ENCODE peak calls at places on chromosome 15, in ten cellular contexts. O is HepG2, Q is transverse colon, R is suprapubic skin, C is A549, F is tibial nerve, E is sigmoid colon, T is esophagus muscularis mucosa, N is SK-N-SH, G is upper lobe of left lung. K is an unnamed sample.

GRCh38 chr15:51499379-51499976 is 123.1 kb downstream of the DMXL2 start:
- DNase-seq in O (peak), Q (no peak), R (no peak), C (peak), F (no peak), E (no peak), T (no peak), N (peak), G (no peak), K (no peak)

GRCh38 chr15:63107895-63108546 is 13.6 kb upstream of the LACTB start:
- DNase-seq in O (peak), Q (peak), R (no peak), C (peak), F (peak), E (no peak), T (no peak), N (no peak), G (no peak), K (peak)

GRCh38 chr15:36161781-36162212 is 417.6 kb upstream of the CDIN1 start:
- DNase-seq in O (no peak), Q (no peak), R (peak), C (no peak), F (peak), E (peak), T (no peak), N (no peak), G (no peak), K (no peak)

GRCh38 chr15:33086500-33087141 is 107.9 kb downstream of the FMN1 start:
- DNase-seq in O (peak), Q (no peak), R (no peak), C (peak), F (no peak), E (no peak), T (no peak), N (peak), G (no peak), K (no peak)

GRCh38 chr15:78415284-78415683 is 22.7 kb upstream of the IREB2 start:
- DNase-seq in O (no peak), Q (no peak), R (no peak), C (peak), F (no peak), E (peak), T (no peak), N (no peak), G (no peak), K (no peak)

GRCh38 chr15:75431682-75432081 is 19.8 kb downstream of the SIN3A start:
- DNase-seq in O (no peak), Q (no peak), R (no peak), C (no peak), F (no peak), E (no peak), T (no peak), N (no peak), G (no peak), K (no peak)

GRCh38 chr15:62524848-62525247 is 359.8 kb upstream of the C2CD4B start:
- DNase-seq in O (no peak), Q (no peak), R (no peak), C (no peak), F (no peak), E (no peak), T (no peak), N (no peak), G (no peak), K (no peak)

GRCh38 chr15:47135279-47135678 is 582.0 kb upstream of the SEMA6D start:
- DNase-seq in O (no peak), Q (no peak), R (no peak), C (no peak), F (no peak), E (no peak), T (no peak), N (no peak), G (no peak), K (no peak)

GRCh38 chr15:67809441-67809840 is 15.9 kb upstream of the SKOR1 start:
- DNase-seq in O (no peak), Q (no peak), R (peak), C (no peak), F (no peak), E (peak), T (no peak), N (no peak), G (no peak), K (no peak)

GRCh38 chr15:78930577-78931388 is 14.1 kb downstream of the CTSH start:
- DNase-seq in O (no peak), Q (no peak), R (no peak), C (peak), F (no peak), E (peak), T (no peak), N (peak), G (no peak), K (no peak)

GRCh38 chr15:76203346-76203745 is 107.9 kb downstream of the ETFA start:
- DNase-seq in O (no peak), Q (no peak), R (no peak), C (no peak), F (no peak), E (no peak), T (no peak), N (no peak), G (no peak), K (no peak)

GRCh38 chr15:22265961-22266360 is 185.6 kb downstream of the OR4M2 start:
- DNase-seq in O (no peak), Q (no peak), R (no peak), C (no peak), F (no peak), E (no peak), T (no peak), N (no peak), G (no peak), K (no peak)

GRCh38 chr15:28931828-28932227 is 46.1 kb downstream of the APBA2 start:
- DNase-seq in O (no peak), Q (no peak), R (no peak), C (no peak), F (no peak), E (peak), T (no peak), N (no peak), G (no peak), K (no peak)

GRCh38 chr15:28114721-28115622 is 15.9 kb upstream of the OCA2 start:
- DNase-seq in O (no peak), Q (no peak), R (no peak), C (no peak), F (no peak), E (peak), T (no peak), N (no peak), G (no peak), K (no peak)

GRCh38 chr15:66878761-66879160 is 176.7 kb downstream of the SMAD6 start:
- DNase-seq in O (no peak), Q (no peak), R (no peak), C (no peak), F (no peak), E (no peak), T (peak), N (no peak), G (no peak), K (no peak)

GRCh38 chr15:58639992-58640391 is 109.5 kb downstream of the ADAM10 start:
- DNase-seq in O (no peak), Q (no peak), R (no peak), C (no peak), F (no peak), E (no peak), T (no peak), N (no peak), G (no peak), K (no peak)

GRCh38 chr15:39354188-39354587 is 226.7 kb upstream of the THBS1 start:
- DNase-seq in O (no peak), Q (no peak), R (no peak), C (no peak), F (no peak), E (no peak), T (no peak), N (no peak), G (no peak), K (no peak)

GRCh38 chr15:33581032-33581431 is 270.3 kb downstream of the RYR3 start:
- DNase-seq in O (no peak), Q (no peak), R (no peak), C (no peak), F (no peak), E (no peak), T (no peak), N (no peak), G (no peak), K (peak)

GRCh38 chr15:71329509-71330260 is 214.4 kb downstream of the THSD4 start:
- DNase-seq in O (no peak), Q (peak), R (no peak), C (no peak), F (peak), E (no peak), T (no peak), N (no peak), G (no peak), K (no peak)

GRCh38 chr15:76011611-76012010 is 613 bp downstream of the NRG4 start:
- DNase-seq in O (no peak), Q (no peak), R (no peak), C (no peak), F (no peak), E (no peak), T (no peak), N (no peak), G (no peak), K (no peak)

GRCh38 chr15:42996871-42997270 is 76.3 kb upstream of the TTBK2 start:
- DNase-seq in O (no peak), Q (no peak), R (no peak), C (no peak), F (no peak), E (no peak), T (no peak), N (no peak), G (no peak), K (no peak)

GRCh38 chr15:71800835-71801745 is 9.3 kb upstream of the NR2E3 start:
- DNase-seq in O (peak), Q (peak), R (no peak), C (peak), F (peak), E (no peak), T (no peak), N (peak), G (no peak), K (no peak)

GRCh38 chr15:88678755-88679154 is 39.9 kb downstream of the ISG20 start:
- DNase-seq in O (no peak), Q (no peak), R (no peak), C (no peak), F (no peak), E (no peak), T (peak), N (no peak), G (no peak), K (no peak)

GRCh38 chr15:47715856-47716445 is 1.4 kb upstream of the SEMA6D start:
- DNase-seq in O (no peak), Q (no peak), R (no peak), C (no peak), F (no peak), E (no peak), T (no peak), N (no peak), G (no peak), K (peak)

GRCh38 chr15:36358094-36358961 is 221.1 kb upstream of the CDIN1 start:
- DNase-seq in O (no peak), Q (no peak), R (no peak), C (no peak), F (no peak), E (no peak), T (no peak), N (no peak), G (no peak), K (no peak)

GRCh38 chr15:76057332-76058000 is 2.3 kb upstream of the TMEM266 start:
- DNase-seq in O (peak), Q (peak), R (no peak), C (peak), F (peak), E (no peak), T (no peak), N (peak), G (no peak), K (no peak)

GRCh38 chr15:90911906-90912769 is 9.0 kb downstream of the MAN2A2 start:
- DNase-seq in O (no peak), Q (no peak), R (no peak), C (no peak), F (no peak), E (no peak), T (no peak), N (no peak), G (no peak), K (no peak)

GRCh38 chr15:70490838-70491155 is 272.6 kb downstream of the UACA start:
- DNase-seq in O (no peak), Q (no peak), R (no peak), C (no peak), F (no peak), E (no peak), T (no peak), N (no peak), G (no peak), K (no peak)

GRCh38 chr15:25333049-25333448 is 105.8 kb downstream of the UBE3A start:
- DNase-seq in O (no peak), Q (peak), R (no peak), C (no peak), F (no peak), E (no peak), T (no peak), N (no peak), G (no peak), K (no peak)

GRCh38 chr15:36331531-36332275 is 247.7 kb upstream of the CDIN1 start:
- DNase-seq in O (no peak), Q (no peak), R (no peak), C (no peak), F (no peak), E (no peak), T (no peak), N (no peak), G (no peak), K (no peak)

GRCh38 chr15:89377842-89378698 is 43.4 kb upstream of the POLG start:
- DNase-seq in O (no peak), Q (no peak), R (no peak), C (no peak), F (no peak), E (no peak), T (no peak), N (no peak), G (peak), K (no peak)

GRCh38 chr15:74399511-74400312 is 32.3 kb upstream of the CYP11A1 start:
- DNase-seq in O (no peak), Q (peak), R (no peak), C (no peak), F (no peak), E (no peak), T (no peak), N (no peak), G (no peak), K (no peak)

GRCh38 chr15:74053941-74054529 is 28.3 kb downstream of the GOLGA6A start:
- DNase-seq in O (peak), Q (peak), R (peak), C (peak), F (peak), E (peak), T (peak), N (peak), G (peak), K (peak)

GRCh38 chr15:88021601-88022000 is 234.9 kb downstream of the NTRK3 start:
- DNase-seq in O (no peak), Q (no peak), R (no peak), C (no peak), F (no peak), E (no peak), T (no peak), N (no peak), G (no peak), K (no peak)

GRCh38 chr15:55799287-55800212 is 56.6 kb upstream of the PRTG start:
- DNase-seq in O (peak), Q (peak), R (no peak), C (peak), F (peak), E (no peak), T (no peak), N (peak), G (no peak), K (no peak)

GRCh38 chr15:60370804-60371700 is 26.7 kb downstream of the ANXA2 start:
- DNase-seq in O (peak), Q (peak), R (peak), C (peak), F (peak), E (peak), T (no peak), N (no peak), G (no peak), K (peak)

GRCh38 chr15:34721802-34722795 is 32.7 kb downstream of the GJD2 start:
- DNase-seq in O (peak), Q (no peak), R (peak), C (peak), F (peak), E (peak), T (no peak), N (peak), G (peak), K (no peak)
- H3K4me3 ChIP-seq in O (no peak), Q (no peak), R (peak), C (peak), F (peak), E (peak), T (peak), N (peak), G (no peak), K (no peak)

DNA sequence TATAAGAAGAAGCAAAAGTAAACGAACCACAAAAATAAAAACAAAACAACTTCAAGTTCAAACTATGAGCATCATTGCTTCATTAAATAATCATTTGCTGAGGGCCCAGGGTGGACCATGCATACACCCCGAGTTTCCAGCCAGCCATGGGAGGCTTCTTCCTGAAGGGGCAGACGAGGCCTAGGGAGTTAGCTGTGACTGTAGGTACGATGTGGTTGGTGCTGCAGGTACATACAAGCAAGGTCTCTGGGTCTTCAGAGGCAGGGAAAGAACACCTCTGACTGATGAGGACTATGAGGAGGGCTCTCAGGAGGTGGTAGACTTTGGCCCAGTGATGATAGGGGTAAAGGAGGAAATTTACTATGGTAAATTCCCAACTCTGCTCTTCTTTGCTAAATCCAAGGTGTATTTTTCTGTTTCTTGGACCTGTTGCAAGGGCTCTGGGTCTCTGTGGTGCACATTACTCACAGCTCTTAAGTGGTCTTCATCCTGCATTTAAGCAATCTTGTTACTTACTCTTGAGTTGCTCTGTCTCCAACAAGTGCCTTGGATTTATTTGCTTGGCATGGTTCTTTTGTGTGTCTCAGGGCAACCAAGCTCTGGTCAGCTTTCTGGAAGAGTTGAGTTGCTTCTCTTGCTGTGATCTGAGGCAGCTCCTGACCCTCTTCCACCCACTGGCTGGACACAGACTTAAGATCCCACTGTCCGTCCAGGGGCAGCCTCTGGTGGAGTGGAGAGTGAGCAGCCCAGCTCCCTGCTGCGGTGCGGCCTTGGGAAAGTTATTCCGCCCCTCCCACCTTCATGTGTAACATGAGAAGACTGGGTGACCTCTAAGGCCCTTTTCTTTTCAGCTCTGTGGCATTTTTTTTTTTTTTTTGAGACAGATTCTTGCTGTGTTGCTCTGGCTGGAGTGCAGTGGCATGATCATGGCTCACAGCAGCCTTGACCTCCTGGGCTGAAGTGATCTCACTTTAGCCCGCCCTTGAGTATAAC is 56.1 kb upstream of the KIF23 start:
- DNase-seq in O (peak), Q (no peak), R (no peak), C (no peak), F (no peak), E (no peak), T (no peak), N (no peak), G (no peak), K (peak)
- TF ChIP-seq EP300 in O (no peak), Q (no peak), R (no peak), C (no peak), F (no peak), E (no peak), T (no peak), N (no peak), G (no peak), K (no peak)

GRCh38 chr15:65355983-65356353 is 21.8 kb downstream of the IGDCC3 start:
- DNase-seq in O (no peak), Q (no peak), R (no peak), C (no peak), F (no peak), E (no peak), T (no peak), N (no peak), G (no peak), K (no peak)
- H3K4me3 ChIP-seq in O (peak), Q (peak), R (peak), C (peak), F (peak), E (peak), T (peak), N (no peak), G (peak), K (peak)

DNA sequence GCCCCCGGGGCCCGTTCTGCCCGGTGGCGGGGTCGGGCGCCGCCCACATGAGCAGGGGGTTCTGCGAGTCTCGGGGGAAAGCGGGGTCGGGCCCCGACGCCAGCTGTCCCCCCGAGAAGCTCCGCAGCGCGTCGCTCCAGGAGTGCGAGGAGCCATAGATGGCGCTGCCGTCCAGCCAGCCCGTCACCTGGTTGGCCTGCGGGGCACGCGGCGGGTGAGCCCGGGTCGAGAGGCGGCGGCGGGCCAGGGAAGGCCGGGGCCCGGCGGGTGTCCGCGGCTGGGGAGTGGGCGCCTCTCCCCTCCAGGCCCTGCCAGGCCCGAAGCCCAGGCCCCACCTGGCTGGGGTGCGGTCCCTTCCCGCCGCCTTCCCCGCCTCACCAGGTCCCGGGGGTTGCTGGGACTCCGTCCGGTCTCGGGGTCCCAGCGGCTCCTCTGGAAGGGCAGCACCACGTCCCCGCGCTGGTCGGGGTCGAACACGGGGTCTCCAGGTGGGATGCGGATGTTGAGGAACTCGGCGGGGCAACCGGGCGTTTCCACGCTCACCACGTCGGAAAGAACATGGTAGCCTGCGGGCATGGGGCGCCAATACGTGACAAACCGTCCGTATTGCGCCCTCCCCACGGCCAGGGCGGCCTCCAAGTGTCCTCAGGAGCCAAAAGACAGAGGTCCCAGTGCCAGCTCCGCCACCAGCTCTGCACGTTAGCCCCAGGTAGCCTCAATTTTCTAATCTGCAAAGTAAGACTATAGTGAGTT is 2.4 kb downstream of the DUOX2 start:
- DNase-seq in O (no peak), Q (no peak), R (no peak), C (no peak), F (no peak), E (no peak), T (no peak), N (peak), G (peak), K (no peak)
- TF ChIP-seq EP300 in O (no peak), Q (no peak), R (no peak), C (no peak), F (no peak), E (no peak), T (no peak), N (no peak), G (no peak), K (no peak)